ENCODE peak calls at places on chromosomes 4 and X, in ten cellular contexts. C, X, T, Q, N, E, R, Z, G and M are unnamed samples.

GRCh38 chr4:146981651-146982050 is 36.0 kb upstream of the TTC29 start:
- DNase-seq in E (no peak), C (no peak), X (no peak), Z (no peak), Q (no peak), G (no peak), N (peak), R (no peak), T (no peak), M (no peak)

GRCh38 chrX:139759637-139760036 is 51.7 kb upstream of the MCF2 start:
- DNase-seq in X (peak), Q (no peak), G (no peak), T (no peak), R (no peak), E (no peak), Z (no peak), N (peak), C (peak), M (no peak)

GRCh38 chr4:15425520-15425919 is 2.3 kb upstream of the C1QTNF7 start:
- DNase-seq in G (no peak), R (no peak), X (no peak), C (no peak), T (no peak), Z (no peak), E (no peak), Q (no peak), N (no peak), M (no peak)

GRCh38 chrX:76279007-76279406 is 106.1 kb downstream of the PBDC1 start:
- DNase-seq in Z (peak), R (peak), G (peak), C (peak), X (peak), T (peak), N (peak), Q (no peak), E (peak), M (peak)

GRCh38 chr4:157172011-157172410 is 48.5 kb upstream of the GRIA2 start:
- DNase-seq in Q (no peak), X (no peak), C (no peak), E (no peak), G (no peak), Z (no peak), T (no peak), N (peak), R (no peak), M (no peak)

GRCh38 chr4:70601422-70602039 is 9.5 kb downstream of the AMBN start:
- DNase-seq in G (peak), Q (peak), T (peak), C (peak), Z (peak), N (peak), X (peak), R (peak), E (peak), M (peak)

GRCh38 chr4:48343531-48343930 is 2.2 kb downstream of the SLAIN2 start:
- DNase-seq in X (no peak), Z (no peak), T (no peak), G (no peak), C (no peak), R (no peak), E (no peak), Q (no peak), N (peak), M (no peak)

GRCh38 chr4:13944095-13944501 is 316.6 kb upstream of the BOD1L1 start:
- DNase-seq in Z (no peak), N (no peak), R (no peak), X (no peak), E (no peak), G (no peak), Q (no peak), C (no peak), T (no peak), M (no peak)

GRCh38 chrX:115344885-115345653 is 55.6 kb downstream of the LUZP4 start:
- DNase-seq in T (no peak), E (peak), Z (no peak), R (peak), C (peak), G (no peak), Q (no peak), N (peak), X (peak), M (peak)

GRCh38 chr4:99315839-99316238 is 5.4 kb downstream of the ADH1B start:
- DNase-seq in R (no peak), G (no peak), X (no peak), T (no peak), Q (no peak), N (no peak), Z (no peak), C (no peak), E (no peak), M (no peak)

GRCh38 chrX:107674480-107675364 is 46.4 kb downstream of the PRPS1 start:
- DNase-seq in Q (no peak), Z (no peak), X (no peak), E (no peak), T (peak), G (peak), C (no peak), N (peak), R (no peak), M (peak)